ENCODE peak calls at places on chromosome 10, in four cellular contexts. R is frontal cortex; H is dorsolateral prefrontal cortex; F is stimulated activated CD4-positive, alpha-beta T cell treated with anti-CD3 and anti-CD28 coated beads, Interleukin-15, amount 100 ng/mL, for 1 hour. V is an unnamed sample.

GRCh38 chr10:107051769-107052168 is 112.7 kb downstream of the SORCS1 start:
- DNase-seq in R (no peak), H (no peak), F (no peak), V (no peak)

GRCh38 chr10:24694086-24694485 is 29.6 kb downstream of the ARHGAP21 start:
- DNase-seq in R (no peak), H (no peak), F (no peak), V (no peak)

GRCh38 chr10:42938351-42938750 is 138.5 kb upstream of the RET start:
- DNase-seq in R (no peak), H (no peak), F (no peak), V (no peak)

GRCh38 chr10:96380821-96381220 is 22.0 kb upstream of the OPALIN start:
- DNase-seq in R (no peak), H (no peak), F (no peak), V (no peak)

GRCh38 chr10:92891885-92892705 is 43.8 kb downstream of the EXOC6 start:
- DNase-seq in R (no peak), H (no peak), F (no peak), V (no peak)

GRCh38 chr10:35639651-35640311 is 2.3 kb downstream of the FZD8 start:
- DNase-seq in R (no peak), H (peak), F (no peak), V (no peak)

GRCh38 chr10:18797286-18797685 is 138.1 kb downstream of the ARL5B start:
- DNase-seq in R (no peak), H (no peak), F (no peak), V (no peak)

GRCh38 chr10:6314620-6315205 is 112.0 kb downstream of the PFKFB3 start:
- DNase-seq in R (no peak), H (no peak), F (no peak), V (no peak)

GRCh38 chr10:115355162-115355760 is 262.1 kb downstream of the ATRNL1 start:
- DNase-seq in R (no peak), H (no peak), F (no peak), V (no peak)

GRCh38 chr10:113959383-113959760 is 84.3 kb upstream of the ADRB1 start:
- DNase-seq in R (no peak), H (no peak), F (no peak), V (no peak)

GRCh38 chr10:110425684-110426293 is 71.9 kb upstream of the DUSP5 start:
- DNase-seq in R (no peak), H (no peak), F (no peak), V (no peak)

GRCh38 chr10:122558452-122558851 is 2.1 kb upstream of the DMBT1 start:
- DNase-seq in R (no peak), H (no peak), F (no peak), V (no peak)

GRCh38 chr10:132265878-132266496 is 41.8 kb downstream of the STK32C start:
- DNase-seq in R (no peak), H (no peak), F (no peak), V (no peak)

GRCh38 chr10:110723224-110723891 is 79.2 kb downstream of the RBM20 start:
- DNase-seq in R (no peak), H (no peak), F (no peak), V (no peak)

GRCh38 chr10:89875557-89875956 is 174.2 kb downstream of the KIF20B start:
- DNase-seq in R (no peak), H (no peak), F (no peak), V (no peak)

GRCh38 chr10:19077276-19077675 is 28.7 kb downstream of the MALRD1 start:
- DNase-seq in R (no peak), H (no peak), F (no peak), V (no peak)

GRCh38 chr10:36531621-36532020 is 593.8 kb upstream of the ANKRD30A start:
- DNase-seq in R (no peak), H (no peak), F (no peak), V (no peak)

GRCh38 chr10:44376504-44377099 is 8.3 kb downstream of the CXCL12 start:
- DNase-seq in R (no peak), H (no peak), F (no peak), V (no peak)

GRCh38 chr10:59131673-59132072 is 44.8 kb upstream of the PHYHIPL start:
- DNase-seq in R (no peak), H (no peak), F (no peak), V (no peak)

GRCh38 chr10:51689536-51689935 is 9.9 kb downstream of the CSTF2T start:
- DNase-seq in R (no peak), H (no peak), F (no peak), V (no peak)

GRCh38 chr10:71482620-71483019 is 85.9 kb downstream of the CDH23 start:
- DNase-seq in R (no peak), H (no peak), F (no peak), V (no peak)

V was measured in hippocampal formation.